ENCODE peak calls at places on chromosomes 11 and 22, in eight cellular contexts. One of them, this sample, is unnamed.

GRCh38 chr11:130168105-130168504 is 8.5 kb downstream of the ST14 start:
- DNase-seq in transverse colon: peak; percentile 9
- DNase-seq in heart left ventricle: no peak
- DNase-seq in PC-3: peak; percentile 93
- DNase-seq in GM06990: no peak
- DNase-seq in prostate gland: no peak
- DNase-seq in HFFc6: peak; percentile 46
- DNase-seq in endothelial cell: no peak
- DNase-seq in this sample: no peak

GRCh38 chr11:64297722-64298358 is 2.3 kb upstream of the CATSPERZ start:
- DNase-seq in HFFc6: no peak
- DNase-seq in PC-3: no peak
- DNase-seq in endothelial cell: no peak
- DNase-seq in GM06990: no peak
- DNase-seq in heart left ventricle: no peak
- DNase-seq in transverse colon: peak; percentile 38
- DNase-seq in prostate gland: no peak
- DNase-seq in this sample: no peak

GRCh38 chr11:15665368-15665871 is 550.7 kb downstream of the INSC start:
- DNase-seq in endothelial cell: no peak
- DNase-seq in transverse colon: peak; percentile 14
- DNase-seq in GM06990: no peak
- DNase-seq in PC-3: peak; percentile 49
- DNase-seq in HFFc6: peak; percentile 70
- DNase-seq in prostate gland: no peak
- DNase-seq in heart left ventricle: no peak
- DNase-seq in this sample: no peak

GRCh38 chr11:65868076-65868667 is 4.4 kb downstream of the EFEMP2 start:
- DNase-seq in endothelial cell: no peak
- DNase-seq in PC-3: no peak
- DNase-seq in prostate gland: no peak
- DNase-seq in transverse colon: no peak
- DNase-seq in GM06990: no peak
- DNase-seq in heart left ventricle: no peak
- DNase-seq in HFFc6: no peak
- DNase-seq in this sample: no peak

GRCh38 chr11:105111145-105111944 is 28.2 kb downstream of the CARD18 start:
- DNase-seq in heart left ventricle: no peak
- DNase-seq in endothelial cell: no peak
- DNase-seq in HFFc6: no peak
- DNase-seq in transverse colon: no peak
- DNase-seq in GM06990: no peak
- DNase-seq in PC-3: no peak
- DNase-seq in prostate gland: no peak
- DNase-seq in this sample: no peak

GRCh38 chr11:130721282-130721681 is 195.0 kb downstream of the SNX19 start:
- DNase-seq in endothelial cell: no peak
- DNase-seq in transverse colon: no peak
- DNase-seq in prostate gland: no peak
- DNase-seq in GM06990: no peak
- DNase-seq in PC-3: no peak
- DNase-seq in HFFc6: no peak
- DNase-seq in heart left ventricle: no peak
- DNase-seq in this sample: no peak

GRCh38 chr11:44133335-44133946 is 38.0 kb downstream of the EXT2 start:
- DNase-seq in transverse colon: no peak
- DNase-seq in endothelial cell: no peak
- DNase-seq in heart left ventricle: no peak
- DNase-seq in HFFc6: peak; percentile 24
- DNase-seq in GM06990: no peak
- DNase-seq in prostate gland: no peak
- DNase-seq in PC-3: peak; percentile 59
- DNase-seq in this sample: no peak

GRCh38 chr22:40485813-40486610 is 115.6 kb downstream of the SGSM3 start:
- DNase-seq in HFFc6: no peak
- DNase-seq in transverse colon: no peak
- DNase-seq in prostate gland: peak; percentile 34
- DNase-seq in heart left ventricle: no peak
- DNase-seq in endothelial cell: no peak
- DNase-seq in PC-3: no peak
- DNase-seq in GM06990: no peak
- DNase-seq in this sample: no peak

DNA sequence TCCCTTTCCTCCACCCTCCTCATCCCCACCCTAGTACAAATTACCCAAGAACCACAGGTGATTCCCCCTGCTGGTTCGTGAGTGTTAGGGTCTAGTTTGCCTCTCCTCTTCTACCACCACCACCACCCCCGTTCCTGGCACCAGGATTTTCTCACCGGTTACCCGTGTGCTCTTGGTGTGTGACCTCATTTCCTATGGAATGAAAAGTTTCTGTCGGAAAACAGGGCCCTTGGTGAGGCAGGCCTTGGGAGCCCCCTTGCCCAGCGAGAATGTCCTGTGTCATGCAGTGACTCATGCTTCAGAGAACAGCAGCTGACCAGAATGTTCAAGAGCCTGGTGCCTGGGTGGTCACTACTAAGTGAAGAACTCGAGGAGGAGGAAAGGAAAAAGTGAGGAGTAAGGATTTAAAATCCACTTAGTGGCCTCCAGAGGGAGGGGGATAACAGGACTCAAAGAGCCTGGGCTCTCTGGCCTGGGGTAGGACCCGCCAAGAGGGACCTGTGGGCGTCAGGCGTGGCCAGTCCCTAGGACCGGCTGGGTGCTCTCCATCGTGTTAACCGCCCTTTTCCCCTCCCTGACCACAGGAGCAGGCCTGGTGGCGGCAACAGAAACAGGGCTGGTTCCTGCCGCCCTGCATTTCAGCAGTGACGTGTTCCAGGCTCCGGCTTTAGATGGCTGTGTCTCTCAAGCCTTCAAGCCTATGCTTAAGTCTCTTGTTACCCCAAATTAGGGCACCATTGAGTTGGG is 30.2 kb downstream of the C22orf31 start:
- DNase-seq in endothelial cell: peak; percentile 41
- DNase-seq in GM06990: no peak
- DNase-seq in PC-3: peak; percentile 83
- DNase-seq in transverse colon: peak; percentile 40
- DNase-seq in HFFc6: peak; percentile 96
- DNase-seq in prostate gland: peak; percentile 39
- DNase-seq in heart left ventricle: peak; percentile 69
- DNase-seq in this sample: peak; percentile 39
- TF ChIP-seq CTCF in endothelial cell: no peak
- TF ChIP-seq CTCF in GM06990: no peak
- TF ChIP-seq CTCF in PC-3: no peak
- TF ChIP-seq CTCF in transverse colon: peak; percentile 7
- TF ChIP-seq CTCF in HFFc6: peak; percentile 48
- TF ChIP-seq CTCF in prostate gland: no peak
- TF ChIP-seq CTCF in heart left ventricle: no peak
- TF ChIP-seq CTCF in this sample: no peak

GRCh38 chr22:47237890-47238480 is 475.5 kb downstream of the TBC1D22A start:
- DNase-seq in PC-3: no peak
- DNase-seq in GM06990: no peak
- DNase-seq in prostate gland: no peak
- DNase-seq in endothelial cell: no peak
- DNase-seq in heart left ventricle: no peak
- DNase-seq in transverse colon: no peak
- DNase-seq in HFFc6: no peak
- DNase-seq in this sample: no peak

GRCh38 chr22:47238886-47239860 is 476.7 kb downstream of the TBC1D22A start:
- DNase-seq in HFFc6: no peak
- DNase-seq in GM06990: no peak
- DNase-seq in heart left ventricle: no peak
- DNase-seq in transverse colon: no peak
- DNase-seq in prostate gland: no peak
- DNase-seq in endothelial cell: no peak
- DNase-seq in PC-3: no peak
- DNase-seq in this sample: no peak

GRCh38 chr22:47233316-47234243 is 471.1 kb downstream of the TBC1D22A start:
- DNase-seq in prostate gland: no peak
- DNase-seq in GM06990: no peak
- DNase-seq in HFFc6: no peak
- DNase-seq in PC-3: no peak
- DNase-seq in endothelial cell: no peak
- DNase-seq in transverse colon: no peak
- DNase-seq in heart left ventricle: no peak
- DNase-seq in this sample: no peak

GRCh38 chr22:47240116-47240515 is 477.7 kb downstream of the TBC1D22A start:
- DNase-seq in PC-3: no peak
- DNase-seq in endothelial cell: no peak
- DNase-seq in prostate gland: no peak
- DNase-seq in transverse colon: no peak
- DNase-seq in heart left ventricle: no peak
- DNase-seq in GM06990: no peak
- DNase-seq in HFFc6: no peak
- DNase-seq in this sample: no peak

DNA sequence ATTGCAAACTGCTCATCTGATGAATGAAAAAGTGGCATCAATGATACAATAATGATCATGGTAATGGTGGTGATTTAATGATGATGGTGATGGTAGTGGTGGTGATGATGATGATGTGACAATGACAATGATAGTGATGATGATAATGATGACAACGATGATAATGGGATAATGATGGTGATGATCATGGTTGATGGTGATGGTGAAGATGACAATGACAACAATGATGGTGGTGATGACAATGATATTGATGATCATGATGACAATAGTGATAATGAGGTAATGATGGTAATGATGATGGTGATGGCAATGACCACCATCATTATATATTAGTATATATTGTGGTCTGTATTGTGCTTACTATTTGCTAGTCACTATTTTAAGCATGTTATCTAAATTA is 474.3 kb downstream of the TBC1D22A start:
- DNase-seq in PC-3: no peak
- DNase-seq in transverse colon: no peak
- DNase-seq in HFFc6: no peak
- DNase-seq in prostate gland: no peak
- DNase-seq in GM06990: no peak
- DNase-seq in heart left ventricle: no peak
- DNase-seq in endothelial cell: no peak
- DNase-seq in this sample: no peak
- TF ChIP-seq CTCF in PC-3: no peak
- TF ChIP-seq CTCF in transverse colon: no peak
- TF ChIP-seq CTCF in HFFc6: no peak
- TF ChIP-seq CTCF in prostate gland: no peak
- TF ChIP-seq CTCF in GM06990: no peak
- TF ChIP-seq CTCF in heart left ventricle: no peak
- TF ChIP-seq CTCF in endothelial cell: no peak
- TF ChIP-seq CTCF in this sample: no peak

GRCh38 chr22:24433001-24433867 is 5.8 kb downstream of the ADORA2A start:
- DNase-seq in GM06990: no peak
- DNase-seq in endothelial cell: no peak
- DNase-seq in HFFc6: no peak
- DNase-seq in heart left ventricle: peak; percentile 25
- DNase-seq in prostate gland: no peak
- DNase-seq in transverse colon: no peak
- DNase-seq in PC-3: no peak
- DNase-seq in this sample: no peak

GRCh38 chr22:24430431-24431308 is 3.3 kb downstream of the ADORA2A start:
- DNase-seq in heart left ventricle: peak; percentile 24
- DNase-seq in endothelial cell: no peak
- DNase-seq in GM06990: no peak
- DNase-seq in PC-3: no peak
- DNase-seq in prostate gland: no peak
- DNase-seq in HFFc6: no peak
- DNase-seq in transverse colon: no peak
- DNase-seq in this sample: no peak

GRCh38 chr22:24429411-24430365 is 2.3 kb downstream of the ADORA2A start:
- DNase-seq in GM06990: peak; percentile 57
- DNase-seq in prostate gland: peak; percentile 63
- DNase-seq in transverse colon: no peak
- DNase-seq in PC-3: peak; percentile 36
- DNase-seq in endothelial cell: no peak
- DNase-seq in heart left ventricle: peak; percentile 74
- DNase-seq in HFFc6: peak; percentile 30
- DNase-seq in this sample: no peak

GRCh38 chr22:24432059-24432853 is 4.9 kb downstream of the ADORA2A start:
- DNase-seq in PC-3: no peak
- DNase-seq in heart left ventricle: peak; percentile 83
- DNase-seq in transverse colon: peak; percentile 71
- DNase-seq in prostate gland: peak; percentile 62
- DNase-seq in endothelial cell: no peak
- DNase-seq in HFFc6: no peak
- DNase-seq in GM06990: no peak
- DNase-seq in this sample: no peak

DNA sequence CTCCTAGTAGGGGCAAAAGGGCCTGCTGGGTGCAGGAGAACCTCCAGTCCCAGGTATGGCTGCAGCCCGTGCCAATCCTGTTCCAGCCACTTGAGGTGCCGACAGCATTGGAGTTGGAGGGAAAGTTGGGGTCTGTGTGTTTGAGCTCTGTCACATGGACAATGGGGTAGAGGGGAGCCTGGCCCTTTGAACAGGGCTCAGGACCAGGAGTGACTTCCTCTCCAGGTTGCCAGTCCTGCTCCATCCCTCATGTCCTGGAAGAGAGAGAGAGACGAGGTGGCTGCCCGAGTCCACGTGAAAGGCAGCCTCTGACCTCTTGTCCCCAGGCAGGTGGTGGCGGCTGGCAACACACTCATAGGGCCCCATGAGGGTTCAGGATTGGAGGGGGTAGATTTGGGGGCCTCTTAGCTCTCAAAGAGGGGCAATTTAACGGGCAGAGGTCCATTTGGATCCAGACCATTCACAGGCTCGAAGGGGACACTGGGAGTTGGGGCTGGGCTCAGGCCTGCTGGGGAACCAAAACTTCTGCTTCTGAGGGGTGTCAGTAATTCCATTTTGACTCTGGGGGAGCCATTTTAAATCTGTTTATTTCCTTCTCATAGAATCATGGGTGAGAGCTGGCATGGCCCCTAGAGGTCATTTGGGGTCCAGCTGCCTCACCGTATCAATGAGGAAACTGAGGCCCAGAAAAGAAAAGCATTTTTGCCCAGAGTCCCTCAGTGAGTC is 4.1 kb downstream of the ADORA2A start:
- DNase-seq in transverse colon: no peak
- DNase-seq in PC-3: no peak
- DNase-seq in GM06990: no peak
- DNase-seq in heart left ventricle: peak; percentile 18
- DNase-seq in prostate gland: no peak
- DNase-seq in HFFc6: no peak
- DNase-seq in endothelial cell: no peak
- DNase-seq in this sample: no peak
- TF ChIP-seq CTCF in transverse colon: no peak
- TF ChIP-seq CTCF in PC-3: no peak
- TF ChIP-seq CTCF in GM06990: no peak
- TF ChIP-seq CTCF in heart left ventricle: no peak
- TF ChIP-seq CTCF in prostate gland: no peak
- TF ChIP-seq CTCF in HFFc6: no peak
- TF ChIP-seq CTCF in endothelial cell: no peak
- TF ChIP-seq CTCF in this sample: no peak

GRCh38 chr11:124869331-124869730 is 4.1 kb downstream of the ROBO3 start:
- DNase-seq in GM06990: no peak
- DNase-seq in heart left ventricle: no peak
- DNase-seq in endothelial cell: no peak
- DNase-seq in PC-3: no peak
- DNase-seq in prostate gland: no peak
- DNase-seq in transverse colon: no peak
- DNase-seq in HFFc6: no peak
- DNase-seq in this sample: no peak

GRCh38 chr11:124870430-124870829 is 5.2 kb downstream of the ROBO3 start:
- DNase-seq in GM06990: no peak
- DNase-seq in heart left ventricle: peak; percentile 14
- DNase-seq in endothelial cell: no peak
- DNase-seq in prostate gland: no peak
- DNase-seq in PC-3: no peak
- DNase-seq in transverse colon: no peak
- DNase-seq in HFFc6: no peak
- DNase-seq in this sample: no peak

GRCh38 chr11:124869856-124870387 is 4.7 kb downstream of the ROBO3 start:
- DNase-seq in GM06990: no peak
- DNase-seq in endothelial cell: no peak
- DNase-seq in transverse colon: no peak
- DNase-seq in prostate gland: no peak
- DNase-seq in HFFc6: no peak
- DNase-seq in PC-3: no peak
- DNase-seq in heart left ventricle: no peak
- DNase-seq in this sample: no peak

GRCh38 chr11:124867700-124868099 is 2.5 kb downstream of the ROBO3 start:
- DNase-seq in GM06990: no peak
- DNase-seq in transverse colon: no peak
- DNase-seq in PC-3: peak; percentile 64
- DNase-seq in endothelial cell: no peak
- DNase-seq in prostate gland: no peak
- DNase-seq in HFFc6: peak; percentile 16
- DNase-seq in heart left ventricle: peak; percentile 23
- DNase-seq in this sample: no peak

GRCh38 chr11:124868322-124869274 is 3.4 kb downstream of the ROBO3 start:
- DNase-seq in GM06990: no peak
- DNase-seq in PC-3: no peak
- DNase-seq in prostate gland: no peak
- DNase-seq in HFFc6: no peak
- DNase-seq in heart left ventricle: no peak
- DNase-seq in endothelial cell: no peak
- DNase-seq in transverse colon: no peak
- DNase-seq in this sample: no peak
- TF ChIP-seq CTCF in GM06990: no peak
- TF ChIP-seq CTCF in PC-3: no peak
- TF ChIP-seq CTCF in prostate gland: no peak
- TF ChIP-seq CTCF in HFFc6: no peak
- TF ChIP-seq CTCF in heart left ventricle: no peak
- TF ChIP-seq CTCF in endothelial cell: peak; percentile 27
- TF ChIP-seq CTCF in transverse colon: no peak
- TF ChIP-seq CTCF in this sample: no peak